ENCODE peak calls at places on chromosome 7, in five cellular contexts. Q, K, F, S and Z are unnamed samples.
A peak's percentile ranks its signal among the peaks of the same experiment; 100 is the strongest.

GRCh38 chr7:121901026-121901425 is 28.1 kb downstream of the PTPRZ1 start:
- DNase-seq in Q (no peak), F (no peak), K (no peak), S (no peak), Z (no peak)

GRCh38 chr7:109879429-109879828 is 1211.5 kb upstream of the LRRN3 start:
- DNase-seq in K (no peak), Q (no peak), F (no peak), S (no peak), Z (no peak)

GRCh38 chr7:4214501-4215155 is 467.5 kb upstream of the FOXK1 start:
- DNase-seq in K (no peak), F (no peak), S (no peak), Q (no peak), Z (no peak)

GRCh38 chr7:103729026-103729425 is 260.4 kb downstream of the RELN start:
- DNase-seq in F (no peak), S (no peak), Q (no peak), K (no peak), Z (no peak)

GRCh38 chr7:14734839-14735321 is 167.7 kb downstream of the DGKB start:
- DNase-seq in F (no peak), Q (no peak), S (no peak), K (no peak), Z (no peak)

GRCh38 chr7:134779741-134780065 is 269 bp downstream of the CALD1 start:
- DNase-seq in F (no peak), K (no peak), S (no peak), Q (no peak), Z (no peak)

GRCh38 chr7:130553398-130554029 is 61.6 kb downstream of the MEST start:
- DNase-seq in K (no peak), Q (no peak), F (no peak), S (no peak), Z (no peak)

GRCh38 chr7:7148799-7149481 is 33.4 kb upstream of the C1GALT1 start:
- DNase-seq in K (no peak), Q (no peak), S (no peak), F (no peak), Z (no peak)

GRCh38 chr7:88312061-88312663 is 5.5 kb upstream of the STEAP4 start:
- DNase-seq in S (no peak), K (peak; percentile 67), F (no peak), Q (no peak), Z (no peak)

GRCh38 chr7:108254259-108254658 is 124.1 kb upstream of the LAMB4 start:
- DNase-seq in S (no peak), Q (no peak), F (no peak), K (no peak), Z (no peak)

GRCh38 chr7:100157334-100158228 is 942 bp downstream of the TRAPPC14 start:
- DNase-seq in Q (no peak), F (no peak), K (peak; percentile 30), S (no peak), Z (no peak)

GRCh38 chr7:130831817-130832481 is 97.9 kb upstream of the KLF14 start:
- DNase-seq in S (no peak), Q (peak; percentile 17), K (no peak), F (no peak), Z (no peak)

GRCh38 chr7:4123823-4124222 is 558.3 kb upstream of the FOXK1 start:
- DNase-seq in S (no peak), F (no peak), Q (no peak), K (no peak), Z (no peak)

GRCh38 chr7:2519119-2519930 is at the start of gene LFNG:
- DNase-seq in K (peak; percentile 89), F (peak; percentile 57), S (peak; percentile 93), Q (peak; percentile 81), Z (peak; percentile 83)

GRCh38 chr7:1761097-1761496 is 91.0 kb downstream of the ELFN1 start:
- DNase-seq in K (no peak), Q (no peak), S (no peak), F (no peak), Z (no peak)

GRCh38 chr7:3725145-3725544 is 424.1 kb downstream of the SDK1 start:
- DNase-seq in Q (no peak), K (no peak), S (no peak), F (no peak), Z (no peak)

GRCh38 chr7:80548790-80549530 is 37.1 kb upstream of the GNAT3 start:
- DNase-seq in F (no peak), S (no peak), Q (no peak), K (no peak), Z (no peak)

GRCh38 chr7:135716677-135717238 is 11.2 kb downstream of the SLC13A4 start:
- DNase-seq in S (no peak), K (no peak), Q (no peak), F (peak; percentile 42), Z (no peak)

GRCh38 chr7:3825491-3825890 is 524.4 kb downstream of the SDK1 start:
- DNase-seq in F (no peak), S (no peak), Q (no peak), K (no peak), Z (no peak)

GRCh38 chr7:18684899-18685298 is 189.3 kb downstream of the HDAC9 start:
- DNase-seq in S (no peak), K (no peak), F (no peak), Q (no peak), Z (no peak)

GRCh38 chr7:78039791-78040776 is 241.5 kb downstream of the PHTF2 start:
- DNase-seq in S (peak; percentile 52), F (no peak), K (peak; percentile 59), Q (peak; percentile 32), Z (peak; percentile 48)

GRCh38 chr7:44308741-44309270 is 16.6 kb downstream of the CAMK2B start:
- DNase-seq in S (peak; percentile 15), Q (no peak), F (no peak), K (no peak), Z (no peak)

GRCh38 chr7:15245801-15246200 is 316.0 kb downstream of the AGMO start:
- DNase-seq in F (no peak), Q (no peak), S (no peak), K (no peak), Z (no peak)

GRCh38 chr7:103887853-103888602 is 101.4 kb downstream of the RELN start:
- DNase-seq in F (no peak), Q (no peak), K (no peak), S (no peak), Z (no peak)

DNA sequence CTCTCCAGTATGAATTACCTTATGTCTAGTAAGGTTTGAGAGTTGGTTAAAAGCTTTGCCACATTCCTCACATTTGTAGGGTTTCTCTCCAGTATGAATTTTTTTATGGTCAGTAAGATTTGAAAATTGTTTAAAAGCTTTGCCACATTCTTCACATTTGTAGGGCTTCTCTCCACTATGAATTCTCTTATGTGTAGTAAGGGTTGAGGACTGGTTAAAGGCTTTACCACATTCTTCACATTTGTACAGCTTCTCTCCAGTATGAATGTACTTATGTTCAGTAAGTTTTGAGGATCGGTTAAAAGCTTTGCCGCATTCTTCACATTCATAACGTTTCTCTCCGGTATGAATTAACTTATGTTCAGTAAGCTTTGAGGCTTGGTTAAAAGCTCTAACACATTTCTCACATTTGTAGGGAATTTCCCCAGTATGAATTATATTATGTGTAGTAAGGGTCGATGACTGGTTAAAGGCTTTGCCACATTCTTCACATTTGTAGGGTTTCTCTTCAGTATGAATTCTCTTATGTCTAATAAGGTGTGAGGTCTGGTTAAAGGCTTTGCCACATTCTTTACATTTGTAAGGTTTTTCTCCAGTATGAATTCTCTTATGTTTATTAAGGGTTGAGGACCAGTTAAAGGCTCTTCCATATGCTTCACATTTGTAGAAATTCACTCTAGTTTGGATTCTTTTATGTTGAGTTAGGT is 12.2 kb downstream of the ZNF117 start:
- DNase-seq in F (no peak), S (no peak), K (no peak), Q (no peak), Z (no peak)
- H3K9me3 ChIP-seq in F (peaks cover 4% of the 10 kb centered on the region), S (peaks cover 14% of the 10 kb centered on the region), K (peaks cover 100% of the 10 kb centered on the region), Q (peaks cover 36% of the 10 kb centered on the region), Z (peaks cover 23% of the 10 kb centered on the region)

DNA sequence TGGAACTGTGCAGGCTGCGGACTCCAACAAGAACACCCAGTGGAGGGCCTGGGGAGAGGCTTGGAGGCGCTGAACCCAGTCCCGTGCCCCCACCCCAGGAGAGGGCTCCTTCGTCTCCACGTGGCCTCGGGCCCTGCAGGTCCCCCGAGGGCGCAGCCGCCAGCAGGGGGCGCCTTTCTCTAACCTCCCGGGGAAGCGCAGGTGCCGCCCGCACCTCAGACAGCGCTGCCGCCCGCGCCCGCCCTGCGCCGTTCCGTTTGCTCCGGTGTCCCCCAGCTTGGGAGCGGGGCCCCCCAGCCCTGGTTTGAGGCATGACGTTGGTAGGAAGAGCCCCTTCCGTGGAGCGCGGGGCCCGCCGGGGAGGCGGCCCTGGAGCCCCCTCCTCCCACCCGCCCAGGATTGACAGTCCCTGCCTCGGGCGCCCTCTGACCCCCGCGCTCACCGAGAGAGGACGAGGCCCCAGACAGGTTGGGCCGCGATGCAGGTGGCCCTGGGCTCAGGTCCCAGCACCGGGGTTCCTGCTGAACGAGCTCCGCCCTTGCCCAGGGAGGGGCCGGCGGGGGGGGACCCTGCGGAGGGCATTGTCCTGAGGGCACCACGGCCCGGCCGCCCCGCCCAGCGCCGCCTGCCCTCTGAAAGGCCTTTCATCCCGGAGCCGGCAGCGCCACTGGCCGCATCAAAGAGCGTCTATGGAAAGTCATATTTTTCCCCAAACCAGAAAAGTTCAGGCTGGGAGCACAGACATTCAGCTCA is 42.9 kb downstream of the FOXL3 start:
- DNase-seq in K (peak; percentile 86), F (no peak), S (peak; percentile 90), Q (peak; percentile 82), Z (peak; percentile 75)
- H3K9me3 ChIP-seq in K (no peaks in the 10 kb centered on the region), F (peaks cover 26% of the 10 kb centered on the region), S (no peaks in the 10 kb centered on the region), Q (no peaks in the 10 kb centered on the region), Z (no peaks in the 10 kb centered on the region)

GRCh38 chr7:55387062-55387965 is 22.2 kb downstream of the LANCL2 start:
- DNase-seq in Q (no peak), K (no peak), F (no peak), S (no peak), Z (no peak)
- H3K9me3 ChIP-seq in Q (peaks cover 9% of the 10 kb centered on the region), K (peaks cover 38% of the 10 kb centered on the region), F (peaks cover 28% of the 10 kb centered on the region), S (no peaks in the 10 kb centered on the region), Z (peaks cover 2% of the 10 kb centered on the region)

GRCh38 chr7:82373890-82374289 is 69.7 kb downstream of the CACNA2D1 start:
- DNase-seq in Q (no peak), K (no peak), F (no peak), S (no peak), Z (no peak)
- H3K9me3 ChIP-seq in Q (no peaks in the 10 kb centered on the region), K (no peaks in the 10 kb centered on the region), F (no peaks in the 10 kb centered on the region), S (no peaks in the 10 kb centered on the region), Z (no peaks in the 10 kb centered on the region)

DNA sequence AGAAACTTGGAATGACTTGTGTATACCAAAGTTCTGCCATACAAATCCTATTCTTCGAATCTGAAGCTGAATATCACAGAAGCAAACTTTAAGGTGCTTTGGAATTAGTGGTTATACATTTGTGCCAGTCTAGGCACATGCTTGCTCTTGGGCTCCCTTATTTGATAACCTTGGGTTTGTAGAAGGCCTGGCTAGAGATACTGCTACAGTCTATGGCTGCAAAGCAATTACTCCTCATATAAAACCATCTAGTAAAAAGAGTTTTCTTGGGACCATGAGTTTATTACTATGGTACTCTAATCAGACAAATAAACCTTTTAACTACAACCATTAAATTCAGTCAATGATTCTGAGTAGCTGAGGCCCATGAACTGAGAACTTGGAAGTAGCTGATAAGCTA is 92.5 kb upstream of the SLC13A1 start:
- DNase-seq in Q (no peak), F (no peak), K (no peak), S (no peak), Z (no peak)
- H3K9me3 ChIP-seq in Q (no peaks in the 10 kb centered on the region), F (peaks cover 11% of the 10 kb centered on the region), K (peaks cover 10% of the 10 kb centered on the region), S (no peaks in the 10 kb centered on the region), Z (no peaks in the 10 kb centered on the region)

DNA sequence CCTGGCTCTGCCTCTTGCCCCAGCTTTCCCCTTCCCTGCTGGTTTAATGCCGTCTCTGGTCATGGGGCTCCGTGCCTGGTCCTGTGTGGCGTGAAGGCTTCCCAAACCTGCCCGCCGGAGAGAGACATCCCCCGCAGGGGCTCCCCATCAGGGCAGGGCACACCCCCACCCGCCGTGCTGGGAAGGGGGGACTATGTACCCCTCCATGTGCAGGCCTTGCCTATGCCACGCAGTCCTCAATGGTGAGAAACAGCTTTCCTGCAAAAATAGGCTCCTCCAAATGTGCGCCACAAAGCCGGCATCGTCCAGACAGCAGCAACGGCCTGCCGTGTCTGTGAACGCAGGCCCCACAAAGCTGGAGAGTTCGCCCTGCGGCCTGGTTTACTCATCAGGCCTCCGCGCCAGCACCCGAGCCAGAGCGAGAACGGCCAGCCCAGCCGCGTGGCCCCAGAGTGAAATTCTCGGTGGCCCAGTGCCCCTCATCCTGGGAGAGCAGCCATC is 313.4 kb downstream of the DNAJB6 start:
- DNase-seq in F (no peak), Q (no peak), S (no peak), K (no peak), Z (no peak)
- H3K9me3 ChIP-seq in F (peaks cover 82% of the 10 kb centered on the region), Q (no peaks in the 10 kb centered on the region), S (no peaks in the 10 kb centered on the region), K (no peaks in the 10 kb centered on the region), Z (no peaks in the 10 kb centered on the region)